ENCODE peak calls at places on chromosomes 12 and 14, in four cellular contexts. L, G, D and C are unnamed samples.

GRCh38 chr14:38790916-38791315 is 312.1 kb downstream of the SEC23A start:
- DNase-seq in L (no peak), G (no peak), D (no peak), C (no peak)

GRCh38 chr12:77594386-77594785 is 236.3 kb upstream of the NAV3 start:
- DNase-seq in L (no peak), G (no peak), D (no peak), C (no peak)

GRCh38 chr14:98015921-98016320 is 1218.7 kb downstream of the VRK1 start:
- DNase-seq in L (no peak), G (no peak), D (no peak), C (no peak)

GRCh38 chr12:536751-537150 is 77.0 kb downstream of the B4GALNT3 start:
- DNase-seq in L (no peak), G (no peak), D (no peak), C (no peak)

GRCh38 chr14:33897878-33898535 is 52.9 kb downstream of the EGLN3 start:
- DNase-seq in L (no peak), G (no peak), D (no peak), C (no peak)

GRCh38 chr12:123483602-123484273 is 25.8 kb downstream of the SNRNP35 start:
- DNase-seq in L (no peak), G (no peak), D (no peak), C (no peak)

GRCh38 chr14:78363008-78363407 is 192.8 kb downstream of the NRXN3 start:
- DNase-seq in L (no peak), G (no peak), D (no peak), C (no peak)

GRCh38 chr14:72714094-72714493 is 179.8 kb downstream of the DPF3 start:
- DNase-seq in L (no peak), G (no peak), D (no peak), C (no peak)

GRCh38 chr12:45546545-45546944 is 183.0 kb upstream of the ARID2 start:
- DNase-seq in L (no peak), G (no peak), D (no peak), C (no peak)

GRCh38 chr12:76275511-76276093 is 72.6 kb downstream of the BBS10 start:
- DNase-seq in L (peak), G (no peak), D (no peak), C (no peak)

GRCh38 chr14:22841769-22842168 is 5.4 kb downstream of the MMP14 start:
- DNase-seq in L (no peak), G (no peak), D (no peak), C (no peak)

GRCh38 chr12:1758887-1759286 is 61.5 kb upstream of the LRTM2 start:
- DNase-seq in L (no peak), G (no peak), D (peak), C (no peak)

GRCh38 chr12:32139064-32139421 is 32.4 kb downstream of the BICD1 start:
- DNase-seq in L (peak), G (no peak), D (peak), C (peak)

GRCh38 chr12:18703916-18704315 is 33.9 kb downstream of the PLCZ1 start:
- DNase-seq in L (no peak), G (no peak), D (no peak), C (no peak)

GRCh38 chr14:100540141-100540925 is 46.9 kb downstream of the BEGAIN start:
- DNase-seq in L (peak), G (peak), D (no peak), C (peak)

GRCh38 chr12:54217774-54218221 is 29.0 kb upstream of the SMUG1 start:
- DNase-seq in L (peak), G (peak), D (peak), C (peak)

GRCh38 chr12:47356129-47356622 is 276.4 kb upstream of the AMIGO2 start:
- DNase-seq in L (no peak), G (no peak), D (peak), C (no peak)

GRCh38 chr12:65937181-65937641 is 112.9 kb downstream of the HMGA2 start:
- DNase-seq in L (no peak), G (no peak), D (peak), C (no peak)

GRCh38 chr14:22339277-22339676 is 249.7 kb downstream of the DAD1 start:
- DNase-seq in L (no peak), G (no peak), D (peak), C (no peak)

GRCh38 chr14:83085141-83085540 is 1551.5 kb upstream of the SEL1L start:
- DNase-seq in L (no peak), G (no peak), D (no peak), C (no peak)

GRCh38 chr12:63150255-63151060 is 543 bp downstream of the AVPR1A start:
- DNase-seq in L (peak), G (peak), D (no peak), C (peak)

GRCh38 chr12:54439521-54440255 is 20.6 kb upstream of the ITGA5 start:
- DNase-seq in L (peak), G (no peak), D (peak), C (peak)

GRCh38 chr14:67539116-67539515 is 6.0 kb downstream of the PLEKHH1 start:
- DNase-seq in L (peak), G (no peak), D (no peak), C (peak)

GRCh38 chr14:95011449-95012020 is 145.8 kb downstream of the DICER1 start:
- DNase-seq in L (no peak), G (no peak), D (no peak), C (peak)

GRCh38 chr12:93198086-93198485 is 179.6 kb upstream of the NUDT4 start:
- DNase-seq in L (no peak), G (no peak), D (peak), C (no peak)

GRCh38 chr14:55136241-55136640 is 7.2 kb downstream of the LGALS3 start:
- DNase-seq in L (no peak), G (no peak), D (peak), C (no peak)

GRCh38 chr12:25701290-25701689 is 148.2 kb upstream of the LMNTD1 start:
- DNase-seq in L (no peak), G (no peak), D (peak), C (no peak)

GRCh38 chr12:4322789-4323188 is 1.8 kb downstream of the TIGAR start:
- DNase-seq in L (no peak), G (no peak), D (no peak), C (no peak)

GRCh38 chr12:102851246-102851645 is 65.8 kb downstream of the PAH start:
- DNase-seq in L (no peak), G (no peak), D (no peak), C (no peak)

GRCh38 chr14:102138535-102138934 is 1.2 kb upstream of the WDR20 start:
- DNase-seq in L (no peak), G (no peak), D (no peak), C (no peak)
- H3K27ac ChIP-seq in L (no peak), G (no peak), D (no peak), C (no peak)

DNA sequence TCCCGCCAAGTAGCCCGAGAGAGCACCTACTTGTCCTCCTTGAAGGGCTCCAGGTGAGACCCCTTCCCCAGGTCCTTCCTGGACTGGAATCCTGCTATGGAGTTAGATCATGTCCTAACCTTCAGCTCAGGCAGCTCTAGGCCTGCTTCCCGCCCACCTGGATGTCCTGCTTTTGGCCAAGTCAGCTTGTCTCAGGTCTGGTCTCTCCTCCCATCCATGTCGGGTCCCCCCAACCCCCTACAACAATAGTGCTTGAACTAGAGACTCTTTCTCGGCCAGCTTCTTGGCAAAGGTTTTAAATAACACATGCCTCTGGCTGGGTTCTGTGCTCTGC is 3.6 kb downstream of the NAB2 start:
- DNase-seq in L (no peak), G (no peak), D (no peak), C (no peak)
- H3K9ac ChIP-seq in L (no peak), G (no peak), D (no peak), C (no peak)

GRCh38 chr12:132083731-132084641 is 60.1 kb downstream of the DDX51 start:
- DNase-seq in L (peak), G (peak), D (peak), C (peak)

GRCh38 chr12:132084681-132085635 is 59.2 kb downstream of the DDX51 start:
- DNase-seq in L (peak), G (peak), D (peak), C (peak)

GRCh38 chr12:132094269-132094891 is 49.7 kb downstream of the DDX51 start:
- DNase-seq in L (peak), G (no peak), D (no peak), C (no peak)

DNA sequence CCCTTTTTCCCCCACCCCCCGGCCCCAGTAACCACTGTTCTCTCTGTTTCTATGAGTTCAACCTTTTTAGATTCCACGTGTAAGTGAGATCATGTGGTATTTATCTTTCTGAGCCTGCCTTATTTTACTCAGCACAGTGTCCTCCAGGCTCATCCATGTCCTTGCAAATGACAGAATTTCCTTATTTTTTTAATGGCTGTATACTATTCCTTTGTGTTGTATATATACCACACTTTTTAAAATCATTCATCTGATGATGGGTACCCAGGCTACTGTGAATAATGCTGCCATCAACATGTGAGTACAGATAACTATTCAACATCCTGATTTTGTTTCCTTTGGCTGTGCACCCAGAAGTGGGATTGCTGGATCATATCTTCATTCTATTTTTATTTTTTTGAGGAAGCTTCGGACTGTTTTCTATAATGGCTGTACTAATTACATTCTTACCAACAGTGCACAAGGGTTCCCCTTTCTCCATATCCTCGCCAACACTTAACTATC is 54.7 kb downstream of the DDX51 start:
- DNase-seq in L (no peak), G (no peak), D (no peak), C (no peak)
- H3K27ac ChIP-seq in L (no peak), G (no peak), D (no peak), C (no peak)

GRCh38 chr14:99522457-99522891 is 41.3 kb downstream of the CCNK start:
- DNase-seq in L (peak), G (no peak), D (peak), C (peak)
- H3K9ac ChIP-seq in L (no peak), G (no peak), D (no peak), C (no peak)

DNA sequence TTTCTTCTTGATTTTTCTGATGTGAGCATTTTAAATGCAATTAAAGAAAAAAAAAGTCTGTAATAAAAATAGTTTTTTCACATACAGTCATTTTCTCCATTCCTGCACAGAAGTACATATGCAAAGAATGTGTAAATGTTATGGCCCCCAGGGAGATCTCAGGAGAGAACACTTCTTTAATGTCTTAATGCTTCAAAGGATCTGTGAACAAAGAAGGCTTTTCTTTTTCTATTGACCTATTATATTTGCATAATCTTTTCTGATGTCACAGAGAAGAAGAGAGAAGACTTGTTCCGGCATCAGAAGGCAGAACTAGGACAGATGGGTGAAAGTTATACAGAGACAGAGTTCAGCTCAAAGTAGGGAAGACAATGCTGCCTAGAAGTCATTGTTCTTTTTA is 413.5 kb upstream of the STXBP6 start:
- DNase-seq in L (no peak), G (no peak), D (no peak), C (peak)
- H3K27ac ChIP-seq in L (no peak), G (no peak), D (no peak), C (no peak)